ENCODE peak calls at places on chromosomes 11 and 22, in six cellular contexts. T is adrenal gland, I is heart left ventricle, C is transverse colon, H is HCT116, D is gastrocnemius medialis. W is an unnamed sample.

GRCh38 chr22:43185860-43186261 is 1.1 kb downstream of the TTLL12 start:
- DNase-seq in H (peak; percentile 29), T (peak; percentile 74), D (peak; percentile 33), C (peak; percentile 62), I (peak; percentile 82), W (peak; percentile 78)

GRCh38 chr11:123061403-123062157 is at the start of gene HSPA8:
- DNase-seq in C (peak; percentile 75), D (peak; percentile 73), I (peak; percentile 85), T (peak; percentile 78), H (no peak), W (peak; percentile 70)

GRCh38 chr11:123308077-123308476 is 113.0 kb upstream of the CLMP start:
- DNase-seq in I (no peak), H (no peak), T (no peak), D (no peak), C (no peak), W (peak; percentile 47)

GRCh38 chr11:85682330-85683305 is 3.4 kb downstream of the CCDC89 start:
- DNase-seq in D (peak; percentile 51), I (peak; percentile 86), C (peak; percentile 55), T (peak; percentile 70), H (no peak), W (no peak)

GRCh38 chr11:76918941-76919386 is 58.2 kb downstream of the ACER3 start:
- DNase-seq in T (peak; percentile 39), H (peak; percentile 44), D (peak; percentile 9), C (peak; percentile 15), I (no peak), W (peak; percentile 77)

GRCh38 chr11:86917577-86917976 is 37.6 kb downstream of the FZD4 start:
- DNase-seq in H (no peak), D (no peak), T (no peak), I (no peak), C (no peak), W (no peak)

GRCh38 chr11:65726660-65727059 is 6.1 kb upstream of the RNASEH2C start:
- DNase-seq in T (no peak), D (no peak), I (no peak), C (no peak), H (no peak), W (no peak)

GRCh38 chr11:27444801-27445215 is 27.8 kb downstream of the LGR4 start:
- DNase-seq in H (no peak), D (no peak), C (no peak), I (no peak), T (no peak), W (no peak)

GRCh38 chr11:45609902-45610301 is 55.5 kb downstream of the CHST1 start:
- DNase-seq in D (no peak), H (no peak), C (no peak), T (no peak), I (no peak), W (no peak)

GRCh38 chr11:18321622-18321990 is 334 bp downstream of the HPS5 start:
- DNase-seq in I (no peak), C (no peak), D (no peak), H (no peak), T (no peak), W (no peak)

GRCh38 chr22:45777046-45777851 is 105.6 kb downstream of the ATXN10 start:
- DNase-seq in T (no peak), C (no peak), D (no peak), H (no peak), I (no peak), W (no peak)

GRCh38 chr11:113818426-113818825 is 38.8 kb downstream of the CLDN25 start:
- DNase-seq in T (peak; percentile 4), H (no peak), C (no peak), I (no peak), D (no peak), W (peak; percentile 25)

GRCh38 chr11:20353829-20354434 is 9.6 kb upstream of the HTATIP2 start:
- DNase-seq in T (peak; percentile 56), D (no peak), C (peak; percentile 45), H (peak; percentile 45), I (no peak), W (peak; percentile 51)

GRCh38 chr11:72135891-72136676 is 559 bp downstream of the FOLR3 start:
- DNase-seq in D (no peak), C (no peak), T (no peak), I (no peak), H (no peak), W (no peak)

GRCh38 chr11:95659088-95659487 is 130.5 kb downstream of the FAM76B start:
- DNase-seq in I (no peak), D (no peak), H (no peak), T (no peak), C (no peak), W (no peak)

GRCh38 chr11:34251640-34251980 is 106.2 kb downstream of the ABTB2 start:
- DNase-seq in D (no peak), T (no peak), I (no peak), C (no peak), H (no peak), W (no peak)

GRCh38 chr11:66510271-66510989 is at the start of gene BBS1:
- DNase-seq in H (peak; percentile 52), C (peak; percentile 89), I (peak; percentile 92), D (peak; percentile 80), T (peak; percentile 90), W (peak; percentile 84)

GRCh38 chr11:2446590-2447252 is 1.9 kb downstream of the KCNQ1 start:
- DNase-seq in H (no peak), T (no peak), D (no peak), I (peak; percentile 73), C (no peak), W (no peak)

GRCh38 chr11:61153593-61154090 is 7.6 kb downstream of the VPS37C start:
- DNase-seq in D (no peak), T (no peak), I (no peak), C (no peak), H (no peak), W (no peak)

GRCh38 chr11:123161386-123161785 is 33.7 kb downstream of the CLMP start:
- DNase-seq in D (no peak), C (no peak), T (no peak), H (no peak), I (no peak), W (no peak)

GRCh38 chr11:19789840-19790710 is 77.4 kb downstream of the NAV2 start:
- DNase-seq in T (no peak), I (no peak), H (no peak), C (peak; percentile 68), D (no peak), W (peak; percentile 92)

GRCh38 chr11:92688416-92688815 is 281.0 kb upstream of the MTNR1B start:
- DNase-seq in C (no peak), H (no peak), T (no peak), D (no peak), I (no peak), W (no peak)

GRCh38 chr11:8262552-8263108 is 1.0 kb downstream of the LMO1 start:
- DNase-seq in D (peak; percentile 63), H (no peak), T (peak; percentile 62), C (peak; percentile 17), I (peak; percentile 73), W (no peak)

GRCh38 chr11:8261921-8262551 is 1.6 kb downstream of the LMO1 start:
- DNase-seq in C (no peak), T (no peak), D (peak; percentile 14), H (no peak), I (no peak), W (no peak)

GRCh38 chr11:8263769-8264410 is at the start of gene LMO1:
- DNase-seq in I (peak; percentile 87), H (peak; percentile 44), C (peak; percentile 85), T (peak; percentile 85), D (peak; percentile 72), W (peak; percentile 55)

GRCh38 chr11:8261316-8261715 is 2.4 kb downstream of the LMO1 start:
- DNase-seq in H (no peak), C (no peak), T (no peak), I (no peak), D (peak; percentile 6), W (no peak)

GRCh38 chr11:8263109-8263768 is 439 bp downstream of the LMO1 start:
- DNase-seq in H (no peak), D (peak; percentile 21), I (no peak), T (no peak), C (no peak), W (no peak)
- H3K4me3 ChIP-seq in H (no peak overlapping the region), D (peak overlapping the region; percentile 52), I (peak overlapping the region; percentile 60), T (no peak overlapping the region), C (peak overlapping the region; percentile 38), W (no peak overlapping the region)

DNA sequence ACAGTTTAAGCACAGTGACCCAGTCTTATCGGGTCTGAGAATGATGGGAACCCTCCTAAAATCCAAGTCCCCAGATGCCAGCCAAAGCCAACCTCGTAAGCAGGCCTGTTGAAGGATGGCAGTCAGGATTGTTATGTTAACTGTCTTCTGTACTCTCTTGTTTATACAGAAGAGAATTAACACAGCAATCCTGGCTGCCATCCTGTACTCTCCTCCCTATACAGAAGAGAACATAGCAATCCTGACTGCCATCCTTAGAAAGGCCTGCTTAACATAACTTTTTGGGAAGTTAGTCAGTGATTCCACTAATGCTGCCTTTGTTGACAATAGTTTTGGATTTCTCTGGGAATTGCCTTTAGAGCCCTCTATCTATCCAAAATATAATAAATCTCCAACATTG is 116.4 kb downstream of the LARGE1 start:
- DNase-seq in D (no peak), H (no peak), C (no peak), T (no peak), I (no peak), W (no peak)
- H3K4me1 ChIP-seq in D (peaks cover 49% of the 10 kb centered on the region), H (no peaks in the 10 kb centered on the region), C (peaks cover 9% of the 10 kb centered on the region), T (peaks cover 7% of the 10 kb centered on the region), I (peaks cover 15% of the 10 kb centered on the region), W (peaks cover 2% of the 10 kb centered on the region)

DNA sequence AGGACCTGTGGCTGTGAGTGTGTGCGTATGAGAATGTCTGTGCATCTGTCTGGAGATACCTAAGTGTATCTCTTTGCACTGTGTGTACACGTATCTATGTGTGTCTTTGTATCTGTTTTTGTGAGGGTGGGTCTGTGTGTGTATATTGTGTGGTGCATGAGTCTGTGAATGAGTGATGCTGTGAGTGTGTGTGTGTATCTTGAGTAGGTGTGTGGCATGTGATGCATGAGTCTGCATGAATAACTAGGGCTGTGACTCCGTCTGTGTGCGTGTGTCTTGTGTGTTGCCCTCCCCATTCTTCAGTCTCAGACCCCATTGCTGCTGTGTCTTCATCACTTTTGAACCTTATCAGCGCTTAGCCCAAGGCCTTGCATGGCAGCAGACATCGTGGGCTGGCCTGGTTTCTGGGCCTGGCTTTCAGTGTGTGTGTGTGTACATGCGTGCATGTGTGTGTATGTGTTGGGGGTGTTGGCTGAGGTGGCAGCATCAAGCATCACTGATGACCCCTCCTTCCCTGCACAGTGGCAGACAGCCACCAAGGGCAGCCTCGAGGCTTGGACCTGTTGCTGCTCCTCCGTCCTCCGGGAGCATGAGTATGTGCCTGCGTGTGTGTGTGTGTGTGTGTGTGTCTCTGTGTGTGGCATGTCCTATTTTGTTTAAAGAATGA is 1.4 kb downstream of the SGSM1 start:
- DNase-seq in C (peak; percentile 17), H (no peak), T (peak; percentile 43), D (no peak), I (no peak), W (no peak)
- H3K27ac ChIP-seq in C (no peak overlapping the region), H (no peak overlapping the region), T (no peak overlapping the region), D (no peak overlapping the region), I (no peak overlapping the region), W (no peak overlapping the region)

GRCh38 chr11:109957000-109957399 is 136.2 kb upstream of the ZC3H12C start:
- DNase-seq in I (no peak), C (no peak), T (no peak), D (no peak), H (no peak), W (no peak)

GRCh38 chr11:109957601-109958000 is 135.6 kb upstream of the ZC3H12C start:
- DNase-seq in H (no peak), D (no peak), T (no peak), I (no peak), C (no peak), W (no peak)

GRCh38 chr11:109956124-109956793 is 136.9 kb upstream of the ZC3H12C start:
- DNase-seq in I (no peak), T (no peak), C (no peak), D (no peak), H (no peak), W (no peak)

GRCh38 chr11:109954534-109954933 is 138.7 kb upstream of the ZC3H12C start:
- DNase-seq in H (no peak), T (no peak), D (no peak), I (no peak), C (no peak), W (no peak)
- H3K4me3 ChIP-seq in H (no peak overlapping the region), T (no peak overlapping the region), D (no peak overlapping the region), I (no peak overlapping the region), C (no peak overlapping the region), W (no peak overlapping the region)